ENCODE peak calls at places on chromosomes 11 and 22, in six cellular contexts. Q is mammary epithelial cell, D is neural progenitor cell, F is GM23248, M is H1, K is endothelial cell of umbilical vein. S is an unnamed sample.
A peak's percentile ranks its signal among the peaks of the same experiment; 100 is the strongest.

GRCh38 chr22:29253561-29254282 is 14.1 kb downstream of the RHBDD3 start:
- DNase-seq in Q (no peak), D (peak; percentile 19), F (no peak), M (no peak), K (no peak), S (no peak)

GRCh38 chr11:8066036-8066910 is 14.7 kb upstream of the TUB start:
- DNase-seq in Q (no peak), D (no peak), F (peak; percentile 34), M (peak; percentile 42), K (no peak), S (peak; percentile 19)

GRCh38 chr11:58503361-58503856 is 4.5 kb downstream of the OR5B21 start:
- DNase-seq in Q (no peak), D (no peak), F (no peak), M (no peak), K (no peak), S (peak; percentile 5)

GRCh38 chr11:11373934-11374333 is 20.9 kb upstream of the CSNK2A3 start:
- DNase-seq in Q (no peak), D (peak; percentile 51), F (no peak), M (no peak), K (no peak), S (no peak)

GRCh38 chr11:12137938-12138731 is 27.7 kb downstream of the MICAL2 start:
- DNase-seq in Q (peak; percentile 97), D (peak; percentile 35), F (peak; percentile 67), M (no peak), K (peak; percentile 82), S (peak; percentile 98)

GRCh38 chr11:74721479-74721835 is 9.8 kb downstream of the CHRDL2 start:
- DNase-seq in Q (no peak), D (no peak), F (no peak), M (no peak), K (no peak), S (no peak)

GRCh38 chr22:38310518-38311330 is 6.5 kb downstream of the CSNK1E start:
- DNase-seq in Q (no peak), D (no peak), F (peak; percentile 57), M (no peak), K (no peak), S (no peak)

GRCh38 chr22:48785792-48786678 is 1041.6 kb downstream of the BRD1 start:
- DNase-seq in Q (no peak), D (no peak), F (no peak), M (peak; percentile 42), K (no peak), S (no peak)

GRCh38 chr11:130916910-130917309 is 631 bp upstream of the SNX19 start:
- DNase-seq in Q (no peak), D (no peak), F (peak; percentile 20), M (no peak), K (no peak), S (no peak)

GRCh38 chr11:95508219-95508880 is 277.3 kb upstream of the SESN3 start:
- DNase-seq in Q (no peak), D (peak; percentile 59), F (no peak), M (no peak), K (no peak), S (no peak)

DNA sequence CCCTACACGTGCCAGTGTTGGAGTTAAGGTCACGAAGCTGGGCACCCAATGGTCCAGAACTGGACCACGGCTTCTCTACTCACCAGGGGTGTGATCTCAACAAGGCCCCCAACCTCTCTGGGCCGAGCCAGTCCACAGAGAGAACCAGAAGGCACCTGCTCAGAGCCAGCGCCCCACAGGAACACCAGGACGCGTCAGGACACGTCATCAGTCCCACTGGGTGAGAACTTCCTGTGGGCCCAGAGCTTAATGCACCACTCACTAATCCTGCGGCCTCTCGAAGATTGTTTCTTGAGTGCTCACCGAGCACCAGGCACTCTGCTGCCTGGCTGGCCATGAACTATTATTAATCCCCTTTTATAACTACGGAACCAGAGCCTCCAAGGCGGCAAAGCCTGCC is 10.1 kb downstream of the PHF21B start:
- DNase-seq in Q (no peak), D (no peak), F (no peak), M (no peak), K (no peak), S (no peak)
- H3K4me1 ChIP-seq in Q (no peaks in the 10 kb centered on the region), D (peaks cover 7% of the 10 kb centered on the region), F (no peaks in the 10 kb centered on the region), M (peaks cover 18% of the 10 kb centered on the region), K (no peaks in the 10 kb centered on the region), S (no peaks in the 10 kb centered on the region)

DNA sequence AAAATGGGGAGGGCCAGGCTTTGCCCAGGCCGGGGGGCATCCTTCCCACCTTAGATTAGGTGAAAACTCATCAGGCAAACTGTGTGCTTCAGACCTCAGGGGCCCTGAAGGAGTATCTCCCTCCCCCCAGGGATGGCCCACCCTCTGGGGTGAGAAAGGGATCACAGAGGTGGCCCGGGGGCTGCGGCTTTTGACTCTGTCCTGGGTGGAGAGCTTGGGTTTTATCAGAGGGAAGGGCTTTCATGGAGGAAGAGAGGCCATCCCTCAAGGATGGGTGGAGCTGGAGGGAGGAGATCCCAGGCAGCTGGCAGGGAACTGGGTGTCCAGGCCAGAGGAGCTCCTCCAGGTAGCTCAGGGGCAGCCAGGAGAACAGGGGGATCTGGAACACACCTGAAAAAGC is 3.1 kb upstream of the PPP2R5B start:
- DNase-seq in Q (no peak), D (no peak), F (no peak), M (no peak), K (no peak), S (no peak)
- H3K4me2 ChIP-seq in Q (no peak overlapping the region), D (no peak overlapping the region), F (no peak overlapping the region), M (no peak overlapping the region), K (no peak overlapping the region), S (no peak overlapping the region)

DNA sequence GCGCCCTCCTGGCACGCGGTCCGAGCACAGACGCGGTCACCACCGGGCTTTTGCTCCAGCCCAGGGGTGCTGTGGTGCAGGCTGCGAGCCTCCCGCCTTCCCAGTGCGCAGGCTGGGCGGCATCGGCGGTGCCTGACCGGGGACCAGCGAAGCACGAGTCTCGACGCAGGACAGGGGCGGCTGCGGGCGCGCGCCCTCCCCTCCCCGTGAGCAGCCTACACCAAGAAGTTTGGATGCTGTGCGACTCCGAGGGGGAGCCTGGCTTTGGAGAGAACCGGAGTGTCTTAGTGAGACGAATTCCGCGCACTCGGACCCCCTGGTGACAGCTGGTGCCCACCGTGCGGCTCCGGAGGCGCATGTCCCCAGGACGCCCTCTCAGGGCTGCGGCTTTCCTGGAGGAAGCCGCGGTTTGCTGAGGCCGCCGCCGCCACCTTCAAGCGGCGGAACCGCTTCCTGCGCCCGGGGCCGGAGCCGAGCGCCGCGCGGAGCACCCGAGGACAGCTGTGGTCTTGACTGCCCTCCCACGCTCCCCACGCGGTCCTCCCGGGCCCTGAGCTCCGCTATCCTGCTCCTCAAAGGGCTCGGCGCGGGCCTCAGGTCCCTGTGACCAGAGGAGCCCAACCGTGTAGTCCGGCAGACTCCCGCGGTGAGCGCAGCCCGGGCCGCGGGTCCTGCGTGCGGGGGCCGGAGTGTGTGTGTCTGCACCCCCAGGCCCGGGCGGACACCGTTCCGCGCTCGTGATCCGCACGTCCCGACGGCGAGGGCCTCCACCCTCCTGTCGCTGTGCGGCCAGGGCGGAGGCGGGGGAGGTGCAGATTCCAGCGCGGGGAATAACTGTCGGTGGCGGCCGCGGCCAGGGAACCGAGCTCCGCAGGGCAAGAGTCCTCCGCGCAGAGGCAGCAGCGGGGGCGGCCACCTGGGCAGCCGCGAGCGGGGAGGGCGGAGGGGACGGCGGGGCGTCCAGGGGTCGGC is 1.7 kb downstream of the FGF3 start:
- DNase-seq in Q (peak; percentile 17), D (peak; percentile 77), F (peak; percentile 19), M (peak; percentile 74), K (no peak), S (no peak)
- TF ChIP-seq EZH2 in Q (peak; percentile 34), D (peak; percentile 91), F (no peak), M (peak; percentile 93), K (peak; percentile 93), S (peak; percentile 4)

GRCh38 chr22:43002198-43002577 is 12.8 kb downstream of the PACSIN2 start:
- DNase-seq in Q (peak; percentile 81), D (no peak), F (peak; percentile 88), M (no peak), K (peak; percentile 72), S (peak; percentile 94)

GRCh38 chr22:43006016-43006505 is 8.9 kb downstream of the PACSIN2 start:
- DNase-seq in Q (no peak), D (no peak), F (no peak), M (no peak), K (no peak), S (no peak)

GRCh38 chr22:43006753-43007152 is 8.2 kb downstream of the PACSIN2 start:
- DNase-seq in Q (no peak), D (no peak), F (no peak), M (no peak), K (no peak), S (peak; percentile 79)

GRCh38 chr22:43005106-43005505 is 9.8 kb downstream of the PACSIN2 start:
- DNase-seq in Q (no peak), D (no peak), F (peak; percentile 52), M (no peak), K (no peak), S (no peak)

GRCh38 chr22:43004362-43005035 is 10.4 kb downstream of the PACSIN2 start:
- DNase-seq in Q (no peak), D (no peak), F (peak; percentile 79), M (no peak), K (no peak), S (peak; percentile 68)
- H3K4me1 ChIP-seq in Q (peaks cover 65% of the 10 kb centered on the region), D (peaks cover 22% of the 10 kb centered on the region), F (peaks cover 88% of the 10 kb centered on the region), M (peaks cover 37% of the 10 kb centered on the region), K (peaks cover 56% of the 10 kb centered on the region), S (peaks cover 36% of the 10 kb centered on the region)

DNA sequence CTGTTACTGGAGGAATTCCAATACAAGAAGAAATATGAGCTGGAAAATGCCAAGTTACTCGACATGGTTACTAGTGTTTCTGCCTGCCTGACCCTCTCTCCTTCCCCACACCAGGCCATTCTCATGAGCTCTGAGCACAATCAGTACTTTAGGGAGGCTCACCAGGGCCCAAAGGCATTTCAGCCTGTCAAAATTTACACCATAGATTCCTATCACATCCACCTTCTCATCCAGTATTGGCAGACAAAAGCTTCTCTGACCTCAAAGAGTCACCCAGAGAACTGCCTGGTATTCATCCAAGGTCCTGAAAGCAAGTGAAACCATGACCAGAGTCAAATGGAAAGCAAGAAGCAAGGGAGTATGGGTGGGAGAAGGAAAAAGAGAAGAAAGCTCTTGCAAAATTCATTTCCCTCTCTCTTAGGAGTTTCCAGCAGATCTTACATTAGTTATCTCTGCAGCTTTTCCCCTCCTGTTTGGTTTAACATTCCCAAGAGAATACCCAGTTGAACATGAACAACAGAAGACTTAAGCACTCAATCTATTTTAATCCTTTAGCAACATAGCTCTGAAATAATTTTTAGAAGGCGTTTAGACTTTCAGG is 58.7 kb upstream of the NCAM1 start:
- DNase-seq in Q (no peak), D (no peak), F (no peak), M (no peak), K (no peak), S (no peak)
- H3K4me2 ChIP-seq in Q (no peak overlapping the region), D (no peak overlapping the region), F (no peak overlapping the region), M (no peak overlapping the region), K (no peak overlapping the region), S (no peak overlapping the region)

GRCh38 chr11:132685174-132685611 is 847.1 kb downstream of the OPCML start:
- DNase-seq in Q (peak; percentile 73), D (no peak), F (peak; percentile 68), M (no peak), K (no peak), S (peak; percentile 11)
- TF ChIP-seq EZH2 in Q (no peak), D (no peak), F (no peak), M (no peak), K (no peak), S (no peak)

GRCh38 chr22:19703869-19704268 is 10.4 kb upstream of the SEPTIN5 start:
- DNase-seq in Q (no peak), D (no peak), F (no peak), M (no peak), K (no peak), S (no peak)
- H3K4me1 ChIP-seq in Q (no peaks in the 10 kb centered on the region), D (no peaks in the 10 kb centered on the region), F (no peaks in the 10 kb centered on the region), M (peaks cover 24% of the 10 kb centered on the region), K (no peaks in the 10 kb centered on the region), S (no peaks in the 10 kb centered on the region)

S was measured in fibroblast of lung.